ENCODE peak calls at places on chromosomes 11 and 22, in nine cellular contexts. One of them, this sample, is unnamed.

GRCh38 chr22:31650391-31650790 is 11.6 kb downstream of the PISD start:
- DNase-seq in psoas muscle: no peak
- DNase-seq in heart right ventricle: no peak
- DNase-seq in uterus: no peak
- DNase-seq in naive thymus-derived CD4-positive, alpha-beta T cell: no peak
- DNase-seq in HCT116: no peak
- DNase-seq in neuronal stem cell: no peak
- DNase-seq in upper lobe of right lung: no peak
- DNase-seq in mucosa of descending colon: no peak
- DNase-seq in this sample: no peak

GRCh38 chr22:43706151-43706550 is 106.0 kb downstream of the EFCAB6 start:
- DNase-seq in psoas muscle: no peak
- DNase-seq in heart right ventricle: no peak
- DNase-seq in uterus: no peak
- DNase-seq in naive thymus-derived CD4-positive, alpha-beta T cell: no peak
- DNase-seq in HCT116: no peak
- DNase-seq in neuronal stem cell: no peak
- DNase-seq in upper lobe of right lung: no peak
- DNase-seq in mucosa of descending colon: no peak
- DNase-seq in this sample: no peak

GRCh38 chr11:19345848-19346681 is 105.3 kb upstream of the E2F8 start:
- DNase-seq in psoas muscle: peak; percentile 56
- DNase-seq in heart right ventricle: peak; percentile 26
- DNase-seq in uterus: no peak
- DNase-seq in naive thymus-derived CD4-positive, alpha-beta T cell: no peak
- DNase-seq in HCT116: no peak
- DNase-seq in neuronal stem cell: peak; percentile 43
- DNase-seq in upper lobe of right lung: no peak
- DNase-seq in mucosa of descending colon: no peak
- DNase-seq in this sample: no peak

GRCh38 chr11:10858505-10859360 is 880 bp upstream of the ZBED5 start:
- DNase-seq in psoas muscle: peak; percentile 84
- DNase-seq in heart right ventricle: peak; percentile 74
- DNase-seq in uterus: peak; percentile 66
- DNase-seq in naive thymus-derived CD4-positive, alpha-beta T cell: peak; percentile 59
- DNase-seq in HCT116: no peak
- DNase-seq in neuronal stem cell: no peak
- DNase-seq in upper lobe of right lung: peak; percentile 84
- DNase-seq in mucosa of descending colon: peak; percentile 80
- DNase-seq in this sample: peak; percentile 59

GRCh38 chr22:35456757-35457156 is 56.8 kb downstream of the MCM5 start:
- DNase-seq in psoas muscle: no peak
- DNase-seq in heart right ventricle: no peak
- DNase-seq in uterus: no peak
- DNase-seq in naive thymus-derived CD4-positive, alpha-beta T cell: no peak
- DNase-seq in HCT116: no peak
- DNase-seq in neuronal stem cell: no peak
- DNase-seq in upper lobe of right lung: no peak
- DNase-seq in mucosa of descending colon: no peak
- DNase-seq in this sample: no peak

GRCh38 chr11:22416462-22416861 is 78.3 kb downstream of the SLC17A6 start:
- DNase-seq in psoas muscle: no peak
- DNase-seq in heart right ventricle: no peak
- DNase-seq in uterus: no peak
- DNase-seq in naive thymus-derived CD4-positive, alpha-beta T cell: no peak
- DNase-seq in HCT116: no peak
- DNase-seq in neuronal stem cell: no peak
- DNase-seq in upper lobe of right lung: no peak
- DNase-seq in mucosa of descending colon: no peak
- DNase-seq in this sample: no peak

GRCh38 chr22:27492566-27493201 is 308.9 kb downstream of the MN1 start:
- DNase-seq in psoas muscle: no peak
- DNase-seq in heart right ventricle: no peak
- DNase-seq in uterus: no peak
- DNase-seq in naive thymus-derived CD4-positive, alpha-beta T cell: no peak
- DNase-seq in HCT116: no peak
- DNase-seq in neuronal stem cell: no peak
- DNase-seq in upper lobe of right lung: no peak
- DNase-seq in mucosa of descending colon: no peak
- DNase-seq in this sample: peak; percentile 5

GRCh38 chr11:68528630-68529029 is 68.1 kb downstream of the PPP6R3 start:
- DNase-seq in psoas muscle: no peak
- DNase-seq in heart right ventricle: no peak
- DNase-seq in uterus: no peak
- DNase-seq in naive thymus-derived CD4-positive, alpha-beta T cell: peak; percentile 24
- DNase-seq in HCT116: no peak
- DNase-seq in neuronal stem cell: no peak
- DNase-seq in upper lobe of right lung: no peak
- DNase-seq in mucosa of descending colon: no peak
- DNase-seq in this sample: peak; percentile 15

GRCh38 chr11:2375341-2375853 is 1.7 kb upstream of the CD81 start:
- DNase-seq in psoas muscle: peak; percentile 36
- DNase-seq in heart right ventricle: no peak
- DNase-seq in uterus: no peak
- DNase-seq in naive thymus-derived CD4-positive, alpha-beta T cell: no peak
- DNase-seq in HCT116: no peak
- DNase-seq in neuronal stem cell: no peak
- DNase-seq in upper lobe of right lung: peak; percentile 68
- DNase-seq in mucosa of descending colon: peak; percentile 34
- DNase-seq in this sample: no peak

GRCh38 chr11:68550485-68550817 is 89.9 kb downstream of the PPP6R3 start:
- DNase-seq in psoas muscle: no peak
- DNase-seq in heart right ventricle: no peak
- DNase-seq in uterus: no peak
- DNase-seq in naive thymus-derived CD4-positive, alpha-beta T cell: peak; percentile 13
- DNase-seq in HCT116: no peak
- DNase-seq in neuronal stem cell: no peak
- DNase-seq in upper lobe of right lung: no peak
- DNase-seq in mucosa of descending colon: no peak
- DNase-seq in this sample: no peak

GRCh38 chr11:20483931-20484330 is 96.4 kb downstream of the PRMT3 start:
- DNase-seq in psoas muscle: no peak
- DNase-seq in heart right ventricle: no peak
- DNase-seq in uterus: no peak
- DNase-seq in naive thymus-derived CD4-positive, alpha-beta T cell: no peak
- DNase-seq in HCT116: no peak
- DNase-seq in neuronal stem cell: no peak
- DNase-seq in upper lobe of right lung: no peak
- DNase-seq in mucosa of descending colon: no peak
- DNase-seq in this sample: no peak
- H3K36me3 ChIP-seq in psoas muscle: no peaks in the 10 kb centered on the region
- H3K36me3 ChIP-seq in heart right ventricle: no peaks in the 10 kb centered on the region
- H3K36me3 ChIP-seq in uterus: no peaks in the 10 kb centered on the region
- H3K36me3 ChIP-seq in naive thymus-derived CD4-positive, alpha-beta T cell: no peaks in the 10 kb centered on the region
- H3K36me3 ChIP-seq in HCT116: peaks cover 7% of the 10 kb centered on the region
- H3K36me3 ChIP-seq in neuronal stem cell: no peaks in the 10 kb centered on the region
- H3K36me3 ChIP-seq in upper lobe of right lung: no peaks in the 10 kb centered on the region
- H3K36me3 ChIP-seq in mucosa of descending colon: no peaks in the 10 kb centered on the region
- H3K36me3 ChIP-seq in this sample: no peaks in the 10 kb centered on the region

GRCh38 chr11:11913395-11913794 is 71.6 kb downstream of the USP47 start:
- DNase-seq in psoas muscle: no peak
- DNase-seq in heart right ventricle: no peak
- DNase-seq in uterus: no peak
- DNase-seq in naive thymus-derived CD4-positive, alpha-beta T cell: no peak
- DNase-seq in HCT116: no peak
- DNase-seq in neuronal stem cell: no peak
- DNase-seq in upper lobe of right lung: no peak
- DNase-seq in mucosa of descending colon: no peak
- DNase-seq in this sample: no peak

GRCh38 chr11:11915625-11916024 is 73.9 kb downstream of the USP47 start:
- DNase-seq in psoas muscle: no peak
- DNase-seq in heart right ventricle: no peak
- DNase-seq in uterus: no peak
- DNase-seq in naive thymus-derived CD4-positive, alpha-beta T cell: no peak
- DNase-seq in HCT116: no peak
- DNase-seq in neuronal stem cell: no peak
- DNase-seq in upper lobe of right lung: no peak
- DNase-seq in mucosa of descending colon: no peak
- DNase-seq in this sample: no peak

GRCh38 chr11:11916981-11917399 is 75.2 kb downstream of the USP47 start:
- DNase-seq in psoas muscle: peak; percentile 34
- DNase-seq in heart right ventricle: no peak
- DNase-seq in uterus: no peak
- DNase-seq in naive thymus-derived CD4-positive, alpha-beta T cell: no peak
- DNase-seq in HCT116: no peak
- DNase-seq in neuronal stem cell: no peak
- DNase-seq in upper lobe of right lung: no peak
- DNase-seq in mucosa of descending colon: no peak
- DNase-seq in this sample: no peak
- H3K36me3 ChIP-seq in psoas muscle: peaks cover 32% of the 10 kb centered on the region
- H3K36me3 ChIP-seq in heart right ventricle: peaks cover 3% of the 10 kb centered on the region
- H3K36me3 ChIP-seq in uterus: no peaks in the 10 kb centered on the region
- H3K36me3 ChIP-seq in naive thymus-derived CD4-positive, alpha-beta T cell: no peaks in the 10 kb centered on the region
- H3K36me3 ChIP-seq in HCT116: no peaks in the 10 kb centered on the region
- H3K36me3 ChIP-seq in neuronal stem cell: peaks cover 2% of the 10 kb centered on the region
- H3K36me3 ChIP-seq in upper lobe of right lung: peaks cover 11% of the 10 kb centered on the region
- H3K36me3 ChIP-seq in mucosa of descending colon: no peaks in the 10 kb centered on the region
- H3K36me3 ChIP-seq in this sample: no peaks in the 10 kb centered on the region

DNA sequence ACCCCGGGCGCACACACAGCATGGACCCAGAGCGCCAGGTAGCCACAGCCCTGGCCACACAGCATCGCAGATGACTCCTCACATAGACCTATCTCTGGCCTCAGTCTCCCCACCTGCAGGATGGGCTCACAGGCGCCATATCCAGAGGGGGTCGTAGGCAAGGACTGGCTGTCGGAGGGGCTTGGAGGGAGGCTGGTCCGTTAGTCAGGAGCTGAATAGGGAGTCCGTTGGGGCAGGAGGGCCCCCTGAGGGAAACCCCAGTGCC is 2.1 kb downstream of the PLXNB2 start:
- DNase-seq in psoas muscle: no peak
- DNase-seq in heart right ventricle: no peak
- DNase-seq in uterus: no peak
- DNase-seq in naive thymus-derived CD4-positive, alpha-beta T cell: no peak
- DNase-seq in HCT116: no peak
- DNase-seq in neuronal stem cell: no peak
- DNase-seq in upper lobe of right lung: no peak
- DNase-seq in mucosa of descending colon: no peak
- DNase-seq in this sample: no peak
- H3K36me3 ChIP-seq in psoas muscle: no peaks in the 10 kb centered on the region
- H3K36me3 ChIP-seq in heart right ventricle: no peaks in the 10 kb centered on the region
- H3K36me3 ChIP-seq in uterus: no peaks in the 10 kb centered on the region
- H3K36me3 ChIP-seq in naive thymus-derived CD4-positive, alpha-beta T cell: no peaks in the 10 kb centered on the region
- H3K36me3 ChIP-seq in HCT116: no peaks in the 10 kb centered on the region
- H3K36me3 ChIP-seq in neuronal stem cell: peaks cover 2% of the 10 kb centered on the region
- H3K36me3 ChIP-seq in upper lobe of right lung: no peaks in the 10 kb centered on the region
- H3K36me3 ChIP-seq in mucosa of descending colon: no peaks in the 10 kb centered on the region
- H3K36me3 ChIP-seq in this sample: no peaks in the 10 kb centered on the region

DNA sequence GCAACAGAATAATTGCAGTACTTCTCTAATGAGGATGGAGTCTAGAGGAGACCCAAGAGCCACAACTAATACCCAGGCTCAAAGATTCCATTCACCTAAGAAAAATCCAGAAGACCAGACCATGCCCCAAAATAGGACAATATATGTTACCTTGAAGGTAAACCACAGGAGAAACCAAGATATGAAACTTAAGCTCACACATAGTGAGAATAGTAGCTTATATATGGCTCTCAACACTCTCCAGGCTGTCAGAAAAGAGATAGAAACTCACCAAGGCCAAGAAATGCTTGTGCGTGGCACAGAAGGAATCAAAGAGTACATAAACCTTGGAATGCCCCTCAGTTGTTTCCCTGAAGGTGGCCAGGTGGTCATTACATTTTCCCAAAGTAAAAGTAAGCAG is 9.1 kb downstream of the FAM111A start:
- DNase-seq in psoas muscle: no peak
- DNase-seq in heart right ventricle: no peak
- DNase-seq in uterus: no peak
- DNase-seq in naive thymus-derived CD4-positive, alpha-beta T cell: no peak
- DNase-seq in HCT116: no peak
- DNase-seq in neuronal stem cell: no peak
- DNase-seq in upper lobe of right lung: no peak
- DNase-seq in mucosa of descending colon: no peak
- DNase-seq in this sample: no peak
- H3K36me3 ChIP-seq in psoas muscle: no peaks in the 10 kb centered on the region
- H3K36me3 ChIP-seq in heart right ventricle: no peaks in the 10 kb centered on the region
- H3K36me3 ChIP-seq in uterus: no peaks in the 10 kb centered on the region
- H3K36me3 ChIP-seq in naive thymus-derived CD4-positive, alpha-beta T cell: peaks cover 4% of the 10 kb centered on the region
- H3K36me3 ChIP-seq in HCT116: peaks cover 19% of the 10 kb centered on the region
- H3K36me3 ChIP-seq in neuronal stem cell: no peaks in the 10 kb centered on the region
- H3K36me3 ChIP-seq in upper lobe of right lung: peaks cover 41% of the 10 kb centered on the region
- H3K36me3 ChIP-seq in mucosa of descending colon: no peaks in the 10 kb centered on the region
- H3K36me3 ChIP-seq in this sample: peaks cover 2% of the 10 kb centered on the region

GRCh38 chr22:46360891-46361290 is 25.4 kb downstream of the TRMU start:
- DNase-seq in psoas muscle: no peak
- DNase-seq in heart right ventricle: no peak
- DNase-seq in uterus: no peak
- DNase-seq in naive thymus-derived CD4-positive, alpha-beta T cell: no peak
- DNase-seq in HCT116: no peak
- DNase-seq in neuronal stem cell: no peak
- DNase-seq in upper lobe of right lung: no peak
- DNase-seq in mucosa of descending colon: no peak
- DNase-seq in this sample: no peak

GRCh38 chr22:46357711-46358505 is 22.4 kb downstream of the TRMU start:
- DNase-seq in psoas muscle: no peak
- DNase-seq in heart right ventricle: no peak
- DNase-seq in uterus: no peak
- DNase-seq in naive thymus-derived CD4-positive, alpha-beta T cell: no peak
- DNase-seq in HCT116: no peak
- DNase-seq in neuronal stem cell: no peak
- DNase-seq in upper lobe of right lung: peak; percentile 66
- DNase-seq in mucosa of descending colon: no peak
- DNase-seq in this sample: no peak

GRCh38 chr22:46360097-46360496 is 24.6 kb downstream of the TRMU start:
- DNase-seq in psoas muscle: no peak
- DNase-seq in heart right ventricle: no peak
- DNase-seq in uterus: no peak
- DNase-seq in naive thymus-derived CD4-positive, alpha-beta T cell: no peak
- DNase-seq in HCT116: no peak
- DNase-seq in neuronal stem cell: no peak
- DNase-seq in upper lobe of right lung: no peak
- DNase-seq in mucosa of descending colon: no peak
- DNase-seq in this sample: no peak

GRCh38 chr22:46358766-46359165 is 23.3 kb downstream of the TRMU start:
- DNase-seq in psoas muscle: no peak
- DNase-seq in heart right ventricle: no peak
- DNase-seq in uterus: no peak
- DNase-seq in naive thymus-derived CD4-positive, alpha-beta T cell: no peak
- DNase-seq in HCT116: no peak
- DNase-seq in neuronal stem cell: no peak
- DNase-seq in upper lobe of right lung: no peak
- DNase-seq in mucosa of descending colon: no peak
- DNase-seq in this sample: no peak

GRCh38 chr22:46359362-46359761 is 23.8 kb downstream of the TRMU start:
- DNase-seq in psoas muscle: peak; percentile 45
- DNase-seq in heart right ventricle: no peak
- DNase-seq in uterus: no peak
- DNase-seq in naive thymus-derived CD4-positive, alpha-beta T cell: no peak
- DNase-seq in HCT116: no peak
- DNase-seq in neuronal stem cell: no peak
- DNase-seq in upper lobe of right lung: no peak
- DNase-seq in mucosa of descending colon: no peak
- DNase-seq in this sample: no peak
- H3K36me3 ChIP-seq in psoas muscle: peaks cover 44% of the 10 kb centered on the region
- H3K36me3 ChIP-seq in heart right ventricle: no peaks in the 10 kb centered on the region
- H3K36me3 ChIP-seq in uterus: no peaks in the 10 kb centered on the region
- H3K36me3 ChIP-seq in naive thymus-derived CD4-positive, alpha-beta T cell: no peaks in the 10 kb centered on the region
- H3K36me3 ChIP-seq in HCT116: peaks cover 6% of the 10 kb centered on the region
- H3K36me3 ChIP-seq in neuronal stem cell: peaks cover 14% of the 10 kb centered on the region
- H3K36me3 ChIP-seq in upper lobe of right lung: peaks cover 19% of the 10 kb centered on the region
- H3K36me3 ChIP-seq in mucosa of descending colon: no peaks in the 10 kb centered on the region
- H3K36me3 ChIP-seq in this sample: peaks cover 4% of the 10 kb centered on the region